ENCODE peak calls at places on chromosomes 13 and 19, in five cellular contexts. O is H9, K is mesenchymal stem cell, D is IMR-90, X is H1. P is an unnamed sample.

GRCh38 chr19:58009666-58010301 is 7.2 kb upstream of the ZNF606 start:
- DNase-seq in O (peak; percentile 88), K (no peak), D (peak; percentile 63), X (peak; percentile 69), P (peak; percentile 71)

GRCh38 chr19:39157275-39157996 is 31.9 kb downstream of the PAK4 start:
- DNase-seq in O (no peak), K (peak; percentile 42), D (peak; percentile 28), X (no peak), P (no peak)

GRCh38 chr19:49149652-49150105 is 5.5 kb downstream of the HRC start:
- DNase-seq in O (peak; percentile 80), K (peak; percentile 93), D (peak; percentile 83), X (no peak), P (peak; percentile 40)

GRCh38 chr19:3968556-3969434 is 2.1 kb downstream of the DAPK3 start:
- DNase-seq in O (peak; percentile 99), K (peak; percentile 100), D (peak; percentile 100), X (peak; percentile 97), P (peak; percentile 97)

GRCh38 chr19:28990522-28990921 is 222.4 kb downstream of the UQCRFS1 start:
- DNase-seq in O (peak; percentile 41), K (no peak), D (no peak), X (no peak), P (no peak)

GRCh38 chr13:45626731-45627374 is 11.3 kb upstream of the ERICH6B start:
- DNase-seq in O (no peak), K (no peak), D (no peak), X (no peak), P (no peak)

GRCh38 chr13:58134012-58134411 is 502.5 kb downstream of the PCDH17 start:
- DNase-seq in O (no peak), K (no peak), D (no peak), X (no peak), P (no peak)

GRCh38 chr13:55013051-55013450 is 1984.4 kb downstream of the OLFM4 start:
- DNase-seq in O (no peak), K (no peak), D (no peak), X (no peak), P (no peak)

GRCh38 chr19:46620267-46620666 is 4.6 kb downstream of the PTGIR start:
- DNase-seq in O (no peak), K (no peak), D (no peak), X (no peak), P (no peak)

GRCh38 chr19:24055548-24055947 is 31.4 kb upstream of the ZNF254 start:
- DNase-seq in O (no peak), K (no peak), D (no peak), X (no peak), P (no peak)

GRCh38 chr19:45509692-45510015 is 2.4 kb downstream of the VASP start:
- DNase-seq in O (no peak), K (peak; percentile 23), D (no peak), X (no peak), P (no peak)
- H2BK5ac ChIP-seq in O (no peak overlapping the region), K (peak overlapping the region; percentile 48), D (peak overlapping the region; percentile 93), X (peak overlapping the region; percentile 96), P (peak overlapping the region; percentile 49)

GRCh38 chr19:32368781-32369180 is 23.4 kb downstream of the ZNF507 start:
- DNase-seq in O (no peak), K (no peak), D (no peak), X (no peak), P (no peak)

GRCh38 chr19:32367948-32368536 is 22.6 kb downstream of the ZNF507 start:
- DNase-seq in O (no peak), K (no peak), D (no peak), X (no peak), P (peak; percentile 37)

GRCh38 chr19:32373614-32374295 is 28.3 kb downstream of the ZNF507 start:
- DNase-seq in O (no peak), K (peak; percentile 99), D (peak; percentile 100), X (no peak), P (peak; percentile 93)

GRCh38 chr19:32367063-32367462 is 21.7 kb downstream of the ZNF507 start:
- DNase-seq in O (no peak), K (no peak), D (no peak), X (no peak), P (no peak)

DNA sequence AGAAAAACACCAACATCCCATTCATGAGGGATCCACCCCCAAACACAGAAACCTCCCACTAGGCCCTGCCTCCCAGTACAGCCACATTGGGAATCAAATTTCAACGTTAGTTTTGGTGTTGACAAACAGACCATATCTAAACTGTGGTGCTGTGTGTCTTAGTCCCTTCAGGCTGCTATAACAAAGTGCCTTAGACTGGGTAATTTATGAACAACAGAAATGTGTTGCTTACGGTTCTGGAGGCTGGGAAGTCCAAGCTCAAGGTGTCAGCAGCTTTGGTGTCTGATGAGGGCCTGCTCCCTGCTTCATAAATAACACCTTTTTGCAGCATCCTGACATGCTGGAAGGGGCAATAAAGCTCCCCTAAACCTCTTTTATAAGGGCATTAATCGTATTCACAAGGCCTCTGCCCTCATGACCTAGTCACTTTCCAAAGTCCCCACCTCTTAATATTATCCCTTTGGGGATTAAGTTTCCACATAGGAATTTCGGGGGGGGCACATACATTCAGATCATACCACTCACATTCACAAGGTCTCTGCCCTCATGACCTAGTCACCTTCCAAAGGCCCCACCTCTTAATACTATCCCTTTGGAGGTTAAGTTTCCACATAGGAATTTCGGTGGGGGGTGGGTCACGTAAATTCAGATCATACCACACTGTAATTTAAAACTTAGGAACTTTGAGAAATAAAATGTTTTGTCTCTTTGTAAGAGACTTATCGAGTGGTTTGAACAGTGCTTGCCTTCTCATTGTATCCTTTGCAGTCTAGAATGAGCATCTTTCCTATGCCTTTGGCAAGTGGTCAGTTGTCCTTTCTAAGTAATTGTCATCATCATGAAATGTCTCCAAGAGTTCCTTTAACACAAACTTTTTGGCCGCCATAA is 27.6 kb downstream of the ZNF507 start:
- DNase-seq in O (no peak), K (no peak), D (no peak), X (no peak), P (peak; percentile 56)
- H3K27ac ChIP-seq in O (no peak overlapping the region), K (peak overlapping the region; percentile 95), D (peak overlapping the region; percentile 95), X (no peak overlapping the region), P (peak overlapping the region; percentile 77)

GRCh38 chr13:112859128-112859816 is 109.7 kb upstream of the MCF2L start:
- DNase-seq in O (no peak), K (no peak), D (no peak), X (no peak), P (no peak)

GRCh38 chr13:112855859-112856258 is 113.2 kb upstream of the MCF2L start:
- DNase-seq in O (no peak), K (no peak), D (no peak), X (no peak), P (no peak)

GRCh38 chr13:112854321-112854720 is 114.7 kb upstream of the MCF2L start:
- DNase-seq in O (no peak), K (no peak), D (no peak), X (no peak), P (no peak)

GRCh38 chr13:112859817-112860190 is 109.2 kb upstream of the MCF2L start:
- DNase-seq in O (no peak), K (peak; percentile 29), D (peak; percentile 82), X (no peak), P (no peak)

DNA sequence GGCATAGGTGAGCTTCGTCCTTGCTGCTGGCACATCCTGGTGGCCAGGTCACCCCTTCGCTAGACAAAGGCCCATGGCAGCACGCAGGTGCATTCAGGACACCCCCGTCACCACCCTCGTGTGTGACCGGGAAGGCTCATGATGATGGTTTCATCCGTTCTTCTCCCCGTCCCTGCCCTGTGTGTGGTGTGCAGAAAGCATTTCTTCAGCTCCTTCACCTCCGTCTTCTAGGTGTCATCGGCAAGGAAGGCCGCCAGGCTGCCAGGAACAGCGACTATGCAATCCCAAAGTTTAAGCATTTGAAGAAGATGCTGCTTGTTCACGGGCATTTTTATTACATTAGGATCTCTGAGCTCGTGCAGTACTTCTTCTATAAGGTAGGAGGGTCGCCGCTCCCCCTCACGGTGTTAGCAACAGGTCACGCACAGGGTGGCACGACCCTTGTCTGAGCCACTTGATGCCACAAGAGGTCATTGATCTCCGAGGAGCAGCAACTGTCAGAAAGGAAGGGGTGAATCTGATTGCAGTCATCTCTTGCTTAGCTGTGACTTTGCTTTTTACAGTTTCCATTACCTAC is 111.0 kb upstream of the MCF2L start:
- DNase-seq in O (no peak), K (no peak), D (no peak), X (no peak), P (no peak)
- H3K4me1 ChIP-seq in O (no peaks in the 10 kb centered on the region), K (peaks cover 11% of the 10 kb centered on the region), D (peaks cover 3% of the 10 kb centered on the region), X (no peaks in the 10 kb centered on the region), P (no peaks in the 10 kb centered on the region)

GRCh38 chr19:40465025-40465780 is at the start of gene BLVRB:
- DNase-seq in O (no peak), K (peak; percentile 91), D (peak; percentile 52), X (no peak), P (peak; percentile 61)
- H2BK5ac ChIP-seq in O (no peak within 1 kb of the TSS), K (no peak within 1 kb of the TSS), D (peak within 1 kb of the TSS; percentile 76), X (peak within 1 kb of the TSS; percentile 91), P (peak within 1 kb of the TSS; percentile 50)

GRCh38 chr13:40478775-40479174 is 187.7 kb downstream of the FOXO1 start:
- DNase-seq in O (no peak), K (no peak), D (no peak), X (no peak), P (no peak)
- H3K27ac ChIP-seq in O (no peak overlapping the region), K (no peak overlapping the region), D (no peak overlapping the region), X (no peak overlapping the region), P (no peak overlapping the region)

DNA sequence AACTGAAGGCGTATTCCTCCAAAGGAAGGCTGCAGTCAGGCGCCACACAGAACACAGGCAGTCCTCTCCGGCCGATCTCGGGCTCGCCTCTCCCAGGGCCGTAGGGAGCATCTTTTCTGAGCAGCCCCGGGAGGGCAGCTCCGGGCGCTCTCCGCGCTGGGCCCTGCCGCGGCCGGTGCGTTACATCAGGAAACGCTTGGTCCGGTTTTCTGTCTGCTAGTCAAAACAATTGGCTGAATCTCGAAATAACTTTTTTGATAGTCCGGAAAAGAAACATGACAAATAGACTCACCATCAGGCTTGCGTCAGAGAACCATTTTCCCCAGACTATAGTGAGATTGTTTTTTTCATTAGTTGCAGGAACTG is 115.4 kb downstream of the KCNRG start:
- DNase-seq in O (peak; percentile 58), K (no peak), D (peak; percentile 47), X (no peak), P (peak; percentile 7)
- H3K4me1 ChIP-seq in O (peaks cover 3% of the 10 kb centered on the region), K (peaks cover 41% of the 10 kb centered on the region), D (peaks cover 6% of the 10 kb centered on the region), X (peaks cover 22% of the 10 kb centered on the region), P (peaks cover 32% of the 10 kb centered on the region)